ENCODE peak calls at places on chromosome 1, in five cellular contexts. A is AG09309; F is stimulated activated CD4-positive, alpha-beta T cell treated with anti-CD3 and anti-CD28 coated beads, Interleukin-12 subunit alpha, Interleukin-12 subunit beta, amount 100 ng/mL, for 48 hours; R is tibial artery; C is NCI-H748 treated with DMSO at 0.1 percent for 48 hours. Q is an unnamed sample.

GRCh38 chr1:201468844-201469644 is at the start of gene PHLDA3:
- DNase-seq in A (peak), F (no peak), R (peak), C (peak), Q (no peak)

GRCh38 chr1:15578921-15579682 is 5.7 kb downstream of the AGMAT start:
- DNase-seq in A (no peak), F (peak), R (no peak), C (no peak), Q (no peak)

GRCh38 chr1:48469616-48470500 is 2.1 kb downstream of the SPATA6 start:
- DNase-seq in A (peak), F (no peak), R (peak), C (no peak), Q (no peak)

GRCh38 chr1:90475623-90476022 is 241.5 kb downstream of the BARHL2 start:
- DNase-seq in A (no peak), F (no peak), R (no peak), C (no peak), Q (no peak)

GRCh38 chr1:228045871-228046270 is 36.6 kb upstream of the ARF1 start:
- DNase-seq in A (no peak), F (no peak), R (no peak), C (no peak), Q (no peak)

GRCh38 chr1:119483441-119484200 is 23.4 kb upstream of the HSD3B1 start:
- DNase-seq in A (no peak), F (no peak), R (no peak), C (no peak), Q (no peak)

GRCh38 chr1:84675106-84675505 is 15.2 kb downstream of the SSX2IP start:
- DNase-seq in A (no peak), F (no peak), R (no peak), C (no peak), Q (no peak)

GRCh38 chr1:180842052-180842451 is 70.6 kb upstream of the KIAA1614 start:
- DNase-seq in A (peak), F (no peak), R (no peak), C (no peak), Q (no peak)

GRCh38 chr1:65688848-65689247 is 103.8 kb upstream of the PDE4B start:
- DNase-seq in A (no peak), F (no peak), R (no peak), C (no peak), Q (no peak)

GRCh38 chr1:156645058-156645457 is 3.1 kb downstream of the BCAN start:
- DNase-seq in A (no peak), F (no peak), R (no peak), C (no peak), Q (no peak)

GRCh38 chr1:73783367-73783766 is 414.6 kb downstream of the LRRIQ3 start:
- DNase-seq in A (no peak), F (no peak), R (no peak), C (no peak), Q (no peak)

GRCh38 chr1:35748326-35748725 is 21.5 kb downstream of the CLSPN start:
- DNase-seq in A (no peak), F (no peak), R (no peak), C (no peak), Q (peak)

GRCh38 chr1:171081220-171081993 is 9.3 kb upstream of the FMO3 start:
- DNase-seq in A (peak), F (no peak), R (no peak), C (no peak), Q (no peak)

GRCh38 chr1:5640845-5641244 is 351.4 kb downstream of the NPHP4 start:
- DNase-seq in A (no peak), F (no peak), R (no peak), C (no peak), Q (no peak)

GRCh38 chr1:236602171-236602570 is 2.1 kb downstream of the HEATR1 start:
- DNase-seq in A (no peak), F (no peak), R (no peak), C (no peak), Q (no peak)

GRCh38 chr1:204377800-204378608 is 18.3 kb upstream of the PLEKHA6 start:
- DNase-seq in A (no peak), F (peak), R (no peak), C (peak), Q (no peak)

GRCh38 chr1:3426956-3427535 is 27.4 kb upstream of the ARHGEF16 start:
- DNase-seq in A (no peak), F (no peak), R (no peak), C (no peak), Q (no peak)

GRCh38 chr1:5915587-5916571 is 76.3 kb downstream of the NPHP4 start:
- DNase-seq in A (no peak), F (peak), R (no peak), C (no peak), Q (no peak)

GRCh38 chr1:172935062-172935592 is 115.6 kb downstream of the TNFSF18 start:
- DNase-seq in A (no peak), F (no peak), R (no peak), C (no peak), Q (no peak)

GRCh38 chr1:173016409-173016808 is 34.3 kb downstream of the TNFSF18 start:
- DNase-seq in A (no peak), F (no peak), R (no peak), C (no peak), Q (no peak)

GRCh38 chr1:18948913-18949688 is 7.4 kb downstream of the IFFO2 start:
- DNase-seq in A (no peak), F (no peak), R (peak), C (no peak), Q (no peak)

GRCh38 chr1:111618953-111619634 is 495 bp upstream of the RAP1A start:
- DNase-seq in A (no peak), F (no peak), R (no peak), C (no peak), Q (no peak)

GRCh38 chr1:111620412-111620971 is 903 bp downstream of the RAP1A start:
- DNase-seq in A (no peak), F (no peak), R (no peak), C (no peak), Q (no peak)

GRCh38 chr1:165896277-165896676 is 68.9 kb downstream of the UCK2 start:
- DNase-seq in A (peak), F (no peak), R (peak), C (no peak), Q (no peak)

GRCh38 chr1:208528577-208529240 is 284.5 kb upstream of the PLXNA2 start:
- DNase-seq in A (no peak), F (no peak), R (no peak), C (no peak), Q (no peak)

GRCh38 chr1:45033356-45033755 is 21.3 kb downstream of the UROD start:
- DNase-seq in A (no peak), F (no peak), R (no peak), C (no peak), Q (no peak)

GRCh38 chr1:150365945-150366344 is 2.0 kb downstream of the RPRD2 start:
- DNase-seq in A (no peak), F (no peak), R (no peak), C (no peak), Q (no peak)

GRCh38 chr1:3319874-3320245 is 134.6 kb upstream of the ARHGEF16 start:
- DNase-seq in A (peak), F (peak), R (no peak), C (peak), Q (no peak)

GRCh38 chr1:155504207-155504606 is 58.4 kb downstream of the ASH1L start:
- DNase-seq in A (no peak), F (no peak), R (no peak), C (peak), Q (no peak)

GRCh38 chr1:169250022-169250421 is 117.6 kb downstream of the NME7 start:
- DNase-seq in A (no peak), F (no peak), R (no peak), C (no peak), Q (no peak)

GRCh38 chr1:58162952-58163550 is 383.5 kb downstream of the OMA1 start:
- DNase-seq in A (peak), F (no peak), R (peak), C (peak), Q (peak)